ENCODE peak calls at places on chromosomes 13 and 19, in four cellular contexts. H is GM12892, A is HCT116, X is suprapubic skin. S is an unnamed sample.

GRCh38 chr19:48171584-48172170 is 1.2 kb downstream of the ZSWIM9 start:
- DNase-seq in H (no peak), A (no peak), X (no peak), S (no peak)

GRCh38 chr13:28273919-28274318 is 135.6 kb downstream of the PAN3 start:
- DNase-seq in A (no peak), X (no peak), H (no peak), S (no peak)

GRCh38 chr13:73722120-73722519 is 412.1 kb downstream of the KLF12 start:
- DNase-seq in X (no peak), A (peak; percentile 51), H (no peak), S (peak; percentile 5)

GRCh38 chr13:113475280-113475679 is 15.2 kb downstream of the DCUN1D2 start:
- DNase-seq in A (no peak), X (no peak), H (no peak), S (no peak)

GRCh38 chr13:98363326-98363725 is 186.3 kb upstream of the RNF113B start:
- DNase-seq in X (no peak), A (no peak), H (no peak), S (no peak)

GRCh38 chr13:44876782-44877324 is 112.4 kb downstream of the NUFIP1 start:
- DNase-seq in H (no peak), X (no peak), A (peak; percentile 12), S (no peak)

GRCh38 chr13:19794552-19795143 is 11.9 kb upstream of the PSPC1 start:
- DNase-seq in H (no peak), X (no peak), A (peak; percentile 56), S (no peak)

GRCh38 chr19:49114630-49115363 is 627 bp downstream of the LIN7B start:
- DNase-seq in H (no peak), X (no peak), A (no peak), S (no peak)

GRCh38 chr19:43229315-43229714 is 23.9 kb upstream of the PSG4 start:
- DNase-seq in A (peak; percentile 56), H (no peak), X (no peak), S (no peak)

GRCh38 chr19:50162988-50163387 is at the start of gene IZUMO2:
- DNase-seq in H (no peak), A (no peak), X (no peak), S (no peak)

GRCh38 chr13:113110048-113110851 is 4.7 kb downstream of the F7 start:
- DNase-seq in X (peak; percentile 74), H (no peak), A (no peak), S (no peak)

GRCh38 chr19:35704218-35704617 is at the start of gene ZBTB32:
- DNase-seq in H (peak; percentile 21), A (no peak), X (no peak), S (no peak)

GRCh38 chr19:48624791-48625723 is 5.8 kb downstream of the SPHK2 start:
- DNase-seq in X (no peak), A (no peak), H (no peak), S (no peak)

GRCh38 chr19:50427997-50428425 is 4.7 kb upstream of the MYBPC2 start:
- DNase-seq in A (no peak), H (no peak), X (peak; percentile 92), S (no peak)

GRCh38 chr19:11242864-11243797 is 3.7 kb downstream of the ANGPTL8 start:
- DNase-seq in X (peak; percentile 96), H (peak; percentile 99), A (peak; percentile 47), S (peak; percentile 99)

GRCh38 chr13:32098275-32098674 is 66.7 kb downstream of the FRY start:
- DNase-seq in H (no peak), A (no peak), X (no peak), S (no peak)

GRCh38 chr19:43126720-43127119 is 44.2 kb upstream of the PSG2 start:
- DNase-seq in X (no peak), A (no peak), H (no peak), S (no peak)

GRCh38 chr19:5450482-5450881 is 4.7 kb upstream of the ZNRF4 start:
- DNase-seq in H (no peak), A (no peak), X (no peak), S (no peak)

GRCh38 chr13:106527806-106528205 is 7.7 kb downstream of the EFNB2 start:
- DNase-seq in H (no peak), X (no peak), A (no peak), S (no peak)

GRCh38 chr19:52988506-52988905 is 25.2 kb upstream of the ERVV-1 start:
- DNase-seq in H (no peak), X (no peak), A (no peak), S (no peak)

GRCh38 chr13:27174766-27175455 is 3.3 kb upstream of the USP12 start:
- DNase-seq in H (no peak), A (no peak), X (no peak), S (no peak)

GRCh38 chr19:16141043-16141442 is 2.4 kb upstream of the HSH2D start:
- DNase-seq in X (no peak), H (peak; percentile 52), A (no peak), S (no peak)

GRCh38 chr19:16325161-16325527 is 518 bp downstream of the KLF2 start:
- DNase-seq in A (no peak), H (no peak), X (no peak), S (no peak)

GRCh38 chr19:32199501-32200040 is 145.8 kb upstream of the ZNF507 start:
- DNase-seq in H (no peak), X (no peak), A (no peak), S (no peak)

GRCh38 chr19:1987197-1988187 is 28.0 kb downstream of the BTBD2 start:
- DNase-seq in H (no peak), X (no peak), A (no peak), S (no peak)

GRCh38 chr13:79667771-79668170 is 186.8 kb downstream of the NDFIP2 start:
- DNase-seq in X (no peak), A (no peak), H (no peak), S (no peak)

GRCh38 chr19:32373614-32374295 is 28.3 kb downstream of the ZNF507 start:
- DNase-seq in H (no peak), A (peak; percentile 94), X (no peak), S (no peak)

GRCh38 chr13:112218416-112218815 is 151.5 kb downstream of the SOX1 start:
- DNase-seq in X (no peak), H (no peak), A (no peak), S (no peak)

GRCh38 chr13:33218020-33218419 is 67.5 kb downstream of the STARD13 start:
- DNase-seq in A (peak; percentile 15), X (no peak), H (no peak), S (no peak)

GRCh38 chr13:26420282-26420960 is 137.1 kb upstream of the WASF3 start:
- DNase-seq in A (no peak), X (no peak), H (no peak), S (no peak)

GRCh38 chr19:38033658-38034150 is 126.7 kb downstream of the SIPA1L3 start:
- DNase-seq in A (no peak), X (no peak), H (peak; percentile 66), S (peak; percentile 56)

GRCh38 chr13:29595380-29596063 is at the start of gene SLC7A1:
- DNase-seq in A (peak; percentile 59), H (peak; percentile 89), X (peak; percentile 85), S (peak; percentile 97)

GRCh38 chr19:7862413-7862951 is 11.7 kb downstream of the PRR36 start:
- DNase-seq in X (no peak), H (peak; percentile 82), A (peak; percentile 54), S (peak; percentile 87)

GRCh38 chr13:26011996-26012688 is 39.7 kb downstream of the SHISA2 start:
- DNase-seq in X (no peak), H (no peak), A (no peak), S (no peak)

GRCh38 chr13:107866666-107867623 is 348.4 kb downstream of the LIG4 start:
- DNase-seq in H (no peak), X (no peak), A (no peak), S (no peak)

GRCh38 chr19:23071087-23071511 is 45.7 kb upstream of the ZNF730 start:
- DNase-seq in A (no peak), X (no peak), H (no peak), S (peak; percentile 23)

GRCh38 chr19:9991425-9992191 is 18.7 kb downstream of the COL5A3 start:
- DNase-seq in X (no peak), H (no peak), A (no peak), S (no peak)

GRCh38 chr13:91133941-91134772 is 213.3 kb upstream of the MIR17HG start:
- DNase-seq in A (peak; percentile 45), X (no peak), H (no peak), S (no peak)

GRCh38 chr19:39705578-39706188 is 1.4 kb downstream of the LGALS14 start:
- DNase-seq in X (no peak), H (no peak), A (no peak), S (no peak)

GRCh38 chr19:55118401-55118991 is 1.1 kb upstream of the PPP1R12C start:
- DNase-seq in A (no peak), H (no peak), X (no peak), S (no peak)
- TF ChIP-seq POLR2AphosphoS5 in A (peak; percentile 17), H (no peak), X (no peak), S (no peak)

GRCh38 chr13:100596516-100596915 is 7.9 kb upstream of the GGACT start:
- DNase-seq in X (no peak), A (no peak), H (no peak), S (no peak)
- TF ChIP-seq POLR2AphosphoS5 in X (no peak), A (no peak), H (no peak), S (no peak)

DNA sequence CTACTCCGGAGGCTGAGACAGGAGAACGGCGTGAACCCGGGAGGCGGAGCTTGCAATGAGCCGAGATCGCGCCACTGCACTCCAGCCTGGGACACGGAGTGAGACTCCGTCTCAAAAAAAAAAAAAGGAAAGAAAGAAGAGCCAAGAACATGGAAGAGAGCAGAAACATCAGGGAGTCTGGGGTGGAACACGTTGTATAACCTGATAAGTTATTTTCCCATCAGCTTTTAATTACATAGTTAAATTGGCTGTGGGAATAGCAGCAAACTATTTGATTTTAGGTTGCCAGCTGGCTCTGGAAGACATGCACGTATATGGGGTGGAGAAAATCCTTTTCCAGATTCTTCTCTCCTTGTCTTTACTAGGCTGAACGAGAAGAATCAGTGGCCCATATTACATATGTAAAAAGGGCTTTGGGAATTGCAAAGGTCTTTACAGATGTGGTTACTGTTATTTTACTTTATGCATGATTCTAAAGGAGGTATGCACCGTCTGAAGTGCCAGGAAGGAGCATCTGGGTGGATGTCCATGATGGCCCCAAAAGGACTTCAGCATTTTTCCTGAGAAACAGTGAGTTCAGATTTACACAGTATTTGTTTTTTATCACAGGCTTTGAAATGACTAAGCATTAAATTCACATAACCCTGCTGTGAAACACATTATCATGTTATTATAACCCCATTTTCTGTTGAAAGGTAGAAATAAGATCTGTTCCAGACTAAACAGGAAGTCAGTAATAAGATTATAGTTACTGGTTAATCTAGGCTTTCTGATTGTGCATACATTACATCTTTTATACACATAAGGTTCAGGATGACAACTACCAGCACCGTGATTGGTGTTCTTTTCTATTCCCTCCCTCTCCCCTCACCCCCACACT is 4.6 kb upstream of the NAA16 start:
- DNase-seq in H (no peak), X (no peak), A (no peak), S (no peak)
- TF ChIP-seq POLR2AphosphoS5 in H (no peak), X (no peak), A (no peak), S (no peak)

GRCh38 chr19:54206831-54207177 is 6.1 kb downstream of the RPS9 start:
- DNase-seq in H (no peak), X (no peak), A (no peak), S (no peak)
- TF ChIP-seq POLR2AphosphoS5 in H (peak; percentile 48), X (no peak), A (no peak), S (peak; percentile 31)